ENCODE peak calls at places on chromosomes 6 and 20, in nine cellular contexts. C is breast epithelium, U is T-helper 9 cell, O is GM10248, Z is dermis microvascular lymphatic vessel endothelial cell, D is IMR-90, X is type B pancreatic cell, N is iPS DF 6.9, L is cardiac muscle cell. W is an unnamed sample.

GRCh38 chr6:82553863-82554531 is 190.4 kb downstream of the TPBG start:
- DNase-seq in C (no peak), U (no peak), O (no peak), Z (no peak), D (no peak), X (no peak), N (no peak), L (no peak), W (no peak)

GRCh38 chr6:33552252-33552651 is 27.8 kb downstream of the BAK1 start:
- DNase-seq in C (no peak), U (no peak), O (no peak), Z (no peak), D (no peak), X (no peak), N (no peak), L (no peak), W (no peak)

GRCh38 chr20:2734899-2735298 is 42.3 kb downstream of the EBF4 start:
- DNase-seq in C (no peak), U (no peak), O (no peak), Z (no peak), D (no peak), X (no peak), N (no peak), L (no peak), W (no peak)

GRCh38 chr6:35088281-35089215 is 52.6 kb downstream of the TCP11 start:
- DNase-seq in C (peak; percentile 66), U (no peak), O (no peak), Z (no peak), D (no peak), X (peak; percentile 54), N (no peak), L (no peak), W (peak; percentile 18)

GRCh38 chr6:78492351-78493010 is 374.9 kb upstream of the IRAK1BP1 start:
- DNase-seq in C (no peak), U (no peak), O (no peak), Z (peak; percentile 80), D (peak; percentile 43), X (no peak), N (no peak), L (no peak), W (no peak)

GRCh38 chr6:43658161-43658560 is 13.3 kb downstream of the RSPH9 start:
- DNase-seq in C (no peak), U (no peak), O (no peak), Z (no peak), D (no peak), X (no peak), N (no peak), L (no peak), W (no peak)

GRCh38 chr6:162854734-162855191 is 127.0 kb downstream of the PACRG start:
- DNase-seq in C (no peak), U (no peak), O (no peak), Z (no peak), D (no peak), X (no peak), N (no peak), L (peak; percentile 10), W (no peak)

GRCh38 chr6:69584913-69585729 is 211.7 kb downstream of the LMBRD1 start:
- DNase-seq in C (no peak), U (no peak), O (peak; percentile 35), Z (no peak), D (no peak), X (no peak), N (no peak), L (peak; percentile 88), W (peak; percentile 59)

GRCh38 chr6:157688960-157689599 is 134.0 kb upstream of the SNX9 start:
- DNase-seq in C (no peak), U (no peak), O (no peak), Z (no peak), D (peak; percentile 16), X (no peak), N (no peak), L (no peak), W (no peak)

GRCh38 chr6:7052441-7052936 is 55.3 kb upstream of the RREB1 start:
- DNase-seq in C (no peak), U (peak; percentile 12), O (no peak), Z (no peak), D (peak; percentile 65), X (no peak), N (no peak), L (no peak), W (peak; percentile 53)

GRCh38 chr6:6008648-6009421 is 2.1 kb upstream of the NRN1 start:
- DNase-seq in C (no peak), U (no peak), O (peak; percentile 87), Z (peak; percentile 79), D (no peak), X (peak; percentile 78), N (no peak), L (peak; percentile 90), W (peak; percentile 92)

GRCh38 chr6:111732390-111732789 is 126.7 kb upstream of the TRAF3IP2 start:
- DNase-seq in C (no peak), U (no peak), O (no peak), Z (no peak), D (no peak), X (no peak), N (no peak), L (no peak), W (no peak)

GRCh38 chr20:62523473-62524203 is 47.8 kb upstream of the GATA5 start:
- DNase-seq in C (no peak), U (peak; percentile 18), O (peak; percentile 76), Z (no peak), D (no peak), X (no peak), N (no peak), L (no peak), W (peak; percentile 77)

GRCh38 chr6:106847116-106847515 is 127.4 kb downstream of the CD24 start:
- DNase-seq in C (no peak), U (no peak), O (peak; percentile 49), Z (no peak), D (no peak), X (no peak), N (no peak), L (no peak), W (peak; percentile 40)

GRCh38 chr6:167113935-167114910 is 8.7 kb upstream of the CCR6 start:
- DNase-seq in C (no peak), U (peak; percentile 76), O (peak; percentile 91), Z (no peak), D (no peak), X (no peak), N (no peak), L (no peak), W (peak; percentile 91)

GRCh38 chr20:62837790-62838458 is 21.1 kb downstream of the COL9A3 start:
- DNase-seq in C (peak; percentile 65), U (no peak), O (no peak), Z (peak; percentile 21), D (no peak), X (no peak), N (no peak), L (no peak), W (peak; percentile 66)